ENCODE peak calls at places on chromosomes 2 and 18, in five cellular contexts. K is activated CD4-positive, alpha-beta T cell treated with anti-CD3 and anti-CD28 coated beads for 48 hours; Q is stimulated activated CD4-positive, alpha-beta T cell treated with anti-CD3 and anti-CD28 coated beads, Interleukin-1b, Interleukin-23, amount 100 ng/mL, for 4 hours; G is choroid plexus epithelial cell; W is adrenal gland. I is an unnamed sample.

GRCh38 chr2:10305254-10305635 is 2.5 kb downstream of the HPCAL1 start:
- DNase-seq in K (peak), Q (no peak), G (peak), W (no peak), I (no peak)

GRCh38 chr2:58156780-58157179 is 84.3 kb downstream of the FANCL start:
- DNase-seq in K (no peak), Q (no peak), G (peak), W (no peak), I (no peak)

GRCh38 chr2:27509326-27509725 is 12.7 kb downstream of the GCKR start:
- DNase-seq in K (no peak), Q (no peak), G (peak), W (no peak), I (peak)

GRCh38 chr18:30457156-30457555 is 585.4 kb downstream of the DSC3 start:
- DNase-seq in K (no peak), Q (no peak), G (no peak), W (no peak), I (peak)

GRCh38 chr2:223529676-223530075 is 72.5 kb downstream of the SCG2 start:
- DNase-seq in K (no peak), Q (no peak), G (peak), W (no peak), I (no peak)

GRCh38 chr2:29056452-29056851 is 17.9 kb downstream of the PCARE start:
- DNase-seq in K (peak), Q (no peak), G (no peak), W (no peak), I (no peak)

GRCh38 chr18:8400193-8400752 is 209.0 kb upstream of the RAB12 start:
- DNase-seq in K (no peak), Q (no peak), G (no peak), W (no peak), I (no peak)

GRCh38 chr2:74778381-74779371 is 55.3 kb upstream of the HK2 start:
- DNase-seq in K (peak), Q (no peak), G (no peak), W (no peak), I (no peak)

GRCh38 chr2:96876811-96877437 is 7.0 kb upstream of the SEMA4C start:
- DNase-seq in K (no peak), Q (no peak), G (no peak), W (no peak), I (no peak)

GRCh38 chr2:104378853-104379374 is 475.0 kb upstream of the POU3F3 start:
- DNase-seq in K (peak), Q (no peak), G (peak), W (no peak), I (no peak)

GRCh38 chr2:240230424-240230945 is 90.0 kb upstream of the OTOS start:
- DNase-seq in K (no peak), Q (no peak), G (no peak), W (peak), I (no peak)

GRCh38 chr2:200616656-200617055 is 30.8 kb downstream of the AOX1 start:
- DNase-seq in K (no peak), Q (no peak), G (peak), W (no peak), I (no peak)

GRCh38 chr2:109507217-109507616 is 106.5 kb downstream of the SEPTIN10 start:
- DNase-seq in K (no peak), Q (no peak), G (no peak), W (no peak), I (no peak)

GRCh38 chr2:223588251-223588650 is 13.9 kb downstream of the SCG2 start:
- DNase-seq in K (no peak), Q (no peak), G (no peak), W (no peak), I (no peak)

GRCh38 chr18:33875029-33875428 is 297.0 kb downstream of the ASXL3 start:
- DNase-seq in K (no peak), Q (no peak), G (no peak), W (no peak), I (no peak)

GRCh38 chr2:134325696-134326095 is 71.8 kb downstream of the MGAT5 start:
- DNase-seq in K (no peak), Q (no peak), G (no peak), W (no peak), I (no peak)

GRCh38 chr2:9778012-9778411 is 65.3 kb upstream of the TAF1B start:
- DNase-seq in K (peak), Q (no peak), G (no peak), W (no peak), I (no peak)

GRCh38 chr2:216497382-216497781 is 1.3 kb upstream of the RPL37A start:
- DNase-seq in K (no peak), Q (no peak), G (no peak), W (no peak), I (no peak)

GRCh38 chr18:74493689-74494088 is 2.5 kb upstream of the CNDP2 start:
- DNase-seq in K (peak), Q (peak), G (peak), W (no peak), I (peak)

GRCh38 chr2:104889261-104890091 is 35.6 kb downstream of the POU3F3 start:
- DNase-seq in K (no peak), Q (no peak), G (no peak), W (no peak), I (no peak)

GRCh38 chr2:156892449-156893335 is 364.8 kb upstream of the GALNT5 start:
- DNase-seq in K (no peak), Q (no peak), G (peak), W (peak), I (peak)

GRCh38 chr2:208265371-208265806 is 666 bp upstream of the PIKFYVE start:
- DNase-seq in K (peak), Q (no peak), G (peak), W (peak), I (peak)

GRCh38 chr2:5528741-5529140 is 163.4 kb upstream of the SOX11 start:
- DNase-seq in K (no peak), Q (no peak), G (no peak), W (no peak), I (no peak)

GRCh38 chr2:182077451-182078142 is 91.9 kb downstream of the PPP1R1C start:
- DNase-seq in K (peak), Q (peak), G (peak), W (no peak), I (peak)

GRCh38 chr18:75073654-75074053 is 135.3 kb downstream of the PTGR3 start:
- DNase-seq in K (no peak), Q (no peak), G (no peak), W (no peak), I (no peak)

GRCh38 chr2:233929352-233929843 is 12.2 kb downstream of the TRPM8 start:
- DNase-seq in K (no peak), Q (no peak), G (peak), W (no peak), I (no peak)

GRCh38 chr2:206225435-206226232 is 48.8 kb upstream of the ZDBF2 start:
- DNase-seq in K (peak), Q (no peak), G (no peak), W (no peak), I (peak)

GRCh38 chr2:189268763-189269162 is 89.2 kb upstream of the COL5A2 start:
- DNase-seq in K (no peak), Q (no peak), G (peak), W (no peak), I (no peak)

GRCh38 chr18:3283908-3284307 is 22.0 kb downstream of the MYL12B start:
- DNase-seq in K (no peak), Q (no peak), G (no peak), W (no peak), I (no peak)

GRCh38 chr2:36731941-36732700 is 35.6 kb downstream of the VIT start:
- DNase-seq in K (no peak), Q (no peak), G (peak), W (no peak), I (no peak)

GRCh38 chr2:164847966-164848365 is 6.3 kb upstream of the COBLL1 start:
- DNase-seq in K (no peak), Q (no peak), G (no peak), W (no peak), I (no peak)

GRCh38 chr2:26136431-26136830 is 36.5 kb upstream of the GAREM2 start:
- DNase-seq in K (no peak), Q (no peak), G (no peak), W (no peak), I (no peak)

GRCh38 chr2:224055101-224055500 is 16.0 kb upstream of the SERPINE2 start:
- DNase-seq in K (no peak), Q (no peak), G (no peak), W (no peak), I (no peak)

GRCh38 chr2:23404426-23404825 is 19.4 kb downstream of the KLHL29 start:
- DNase-seq in K (peak), Q (no peak), G (peak), W (no peak), I (no peak)